ENCODE peak calls at places on chromosome 7, in ten cellular contexts. One of them, this sample, is unnamed.

GRCh38 chr7:80346704-80347103 is 165.2 kb downstream of the GNAT3 start:
- DNase-seq in activated T-helper 1 cell treated with anti-CD3 and anti-CD28 coated beads, Interleukin-2, amount 50 U/mL, for 16 hours: no peak
- DNase-seq in M059J: peak
- DNase-seq in left lung: no peak
- DNase-seq in T-helper 2 cell: no peak
- DNase-seq in RPMI8226: no peak
- DNase-seq in CD8-positive, alpha-beta memory T cell: no peak
- DNase-seq in H1: no peak
- DNase-seq in RKO: peak
- DNase-seq in SIG-M5: no peak
- DNase-seq in this sample: peak

GRCh38 chr7:101558742-101559325 is 70.3 kb downstream of the MYL10 start:
- DNase-seq in activated T-helper 1 cell treated with anti-CD3 and anti-CD28 coated beads, Interleukin-2, amount 50 U/mL, for 16 hours: no peak
- DNase-seq in M059J: peak
- DNase-seq in left lung: peak
- DNase-seq in T-helper 2 cell: no peak
- DNase-seq in RPMI8226: peak
- DNase-seq in CD8-positive, alpha-beta memory T cell: no peak
- DNase-seq in H1: no peak
- DNase-seq in RKO: no peak
- DNase-seq in SIG-M5: no peak
- DNase-seq in this sample: no peak

GRCh38 chr7:4715385-4715770 is 33.3 kb downstream of the FOXK1 start:
- DNase-seq in activated T-helper 1 cell treated with anti-CD3 and anti-CD28 coated beads, Interleukin-2, amount 50 U/mL, for 16 hours: no peak
- DNase-seq in M059J: no peak
- DNase-seq in left lung: peak
- DNase-seq in T-helper 2 cell: no peak
- DNase-seq in RPMI8226: no peak
- DNase-seq in CD8-positive, alpha-beta memory T cell: no peak
- DNase-seq in H1: no peak
- DNase-seq in RKO: no peak
- DNase-seq in SIG-M5: peak
- DNase-seq in this sample: no peak

GRCh38 chr7:129952164-129952652 is 552 bp downstream of the UBE2H start:
- DNase-seq in activated T-helper 1 cell treated with anti-CD3 and anti-CD28 coated beads, Interleukin-2, amount 50 U/mL, for 16 hours: no peak
- DNase-seq in M059J: peak
- DNase-seq in left lung: peak
- DNase-seq in T-helper 2 cell: peak
- DNase-seq in RPMI8226: peak
- DNase-seq in CD8-positive, alpha-beta memory T cell: no peak
- DNase-seq in H1: no peak
- DNase-seq in RKO: peak
- DNase-seq in SIG-M5: no peak
- DNase-seq in this sample: peak

GRCh38 chr7:40822861-40823260 is 688.1 kb downstream of the SUGCT start:
- DNase-seq in activated T-helper 1 cell treated with anti-CD3 and anti-CD28 coated beads, Interleukin-2, amount 50 U/mL, for 16 hours: no peak
- DNase-seq in M059J: peak
- DNase-seq in left lung: no peak
- DNase-seq in T-helper 2 cell: no peak
- DNase-seq in RPMI8226: no peak
- DNase-seq in CD8-positive, alpha-beta memory T cell: no peak
- DNase-seq in H1: no peak
- DNase-seq in RKO: no peak
- DNase-seq in SIG-M5: no peak
- DNase-seq in this sample: no peak

GRCh38 chr7:34523233-34523918 is 134.6 kb upstream of the NPSR1 start:
- DNase-seq in activated T-helper 1 cell treated with anti-CD3 and anti-CD28 coated beads, Interleukin-2, amount 50 U/mL, for 16 hours: no peak
- DNase-seq in M059J: peak
- DNase-seq in left lung: no peak
- DNase-seq in T-helper 2 cell: no peak
- DNase-seq in RPMI8226: no peak
- DNase-seq in CD8-positive, alpha-beta memory T cell: no peak
- DNase-seq in H1: no peak
- DNase-seq in RKO: no peak
- DNase-seq in SIG-M5: no peak
- DNase-seq in this sample: peak

GRCh38 chr7:71466448-71467145 is 334.7 kb downstream of the GALNT17 start:
- DNase-seq in activated T-helper 1 cell treated with anti-CD3 and anti-CD28 coated beads, Interleukin-2, amount 50 U/mL, for 16 hours: no peak
- DNase-seq in M059J: no peak
- DNase-seq in left lung: no peak
- DNase-seq in T-helper 2 cell: no peak
- DNase-seq in RPMI8226: no peak
- DNase-seq in CD8-positive, alpha-beta memory T cell: no peak
- DNase-seq in H1: no peak
- DNase-seq in RKO: no peak
- DNase-seq in SIG-M5: no peak
- DNase-seq in this sample: no peak

GRCh38 chr7:151327022-151327421 is 14.6 kb upstream of the NUB1 start:
- DNase-seq in activated T-helper 1 cell treated with anti-CD3 and anti-CD28 coated beads, Interleukin-2, amount 50 U/mL, for 16 hours: no peak
- DNase-seq in M059J: no peak
- DNase-seq in left lung: no peak
- DNase-seq in T-helper 2 cell: no peak
- DNase-seq in RPMI8226: no peak
- DNase-seq in CD8-positive, alpha-beta memory T cell: no peak
- DNase-seq in H1: no peak
- DNase-seq in RKO: no peak
- DNase-seq in SIG-M5: no peak
- DNase-seq in this sample: no peak

GRCh38 chr7:100208911-100209408 is 10.8 kb upstream of the PVRIG start:
- DNase-seq in activated T-helper 1 cell treated with anti-CD3 and anti-CD28 coated beads, Interleukin-2, amount 50 U/mL, for 16 hours: no peak
- DNase-seq in M059J: no peak
- DNase-seq in left lung: no peak
- DNase-seq in T-helper 2 cell: no peak
- DNase-seq in RPMI8226: peak
- DNase-seq in CD8-positive, alpha-beta memory T cell: no peak
- DNase-seq in H1: no peak
- DNase-seq in RKO: no peak
- DNase-seq in SIG-M5: no peak
- DNase-seq in this sample: no peak

This sample was measured in HT1080.